ENCODE peak calls at places on chromosomes 11 and 22, in seven cellular contexts. V is GM23248, S is ovary, Q is pancreas, D is endodermal cell, H is adrenal gland, F is aorta. B is an unnamed sample.

GRCh38 chr11:71496421-71496820 is 30.6 kb upstream of the KRTAP5-7 start:
- DNase-seq in V (no peak), S (no peak), Q (peak; percentile 1), D (no peak), H (no peak), F (peak; percentile 34), B (no peak)

GRCh38 chr11:125626381-125626950 is 1.5 kb downstream of the CHEK1 start:
- DNase-seq in V (peak; percentile 72), S (no peak), Q (no peak), D (no peak), H (no peak), F (no peak), B (no peak)

GRCh38 chr11:104164028-104164520 is at the start of gene PDGFD:
- DNase-seq in V (peak; percentile 64), S (peak; percentile 75), Q (peak; percentile 85), D (peak; percentile 95), H (peak; percentile 85), F (peak; percentile 85), B (peak; percentile 17)

GRCh38 chr22:37335819-37336199 is 53.5 kb downstream of the CYTH4 start:
- DNase-seq in V (no peak), S (no peak), Q (no peak), D (no peak), H (no peak), F (no peak), B (no peak)

GRCh38 chr22:36075230-36075629 is 46.6 kb upstream of the RBFOX2 start:
- DNase-seq in V (no peak), S (no peak), Q (no peak), D (no peak), H (no peak), F (no peak), B (no peak)

GRCh38 chr22:46348099-46348695 is 12.7 kb downstream of the TRMU start:
- DNase-seq in V (no peak), S (no peak), Q (no peak), D (no peak), H (no peak), F (peak; percentile 56), B (no peak)

GRCh38 chr22:47355388-47355725 is 592.9 kb downstream of the TBC1D22A start:
- DNase-seq in V (no peak), S (no peak), Q (peak; percentile 2), D (peak; percentile 11), H (no peak), F (no peak), B (no peak)

GRCh38 chr11:19714387-19715363 is 2.0 kb downstream of the NAV2 start:
- DNase-seq in V (peak; percentile 78), S (no peak), Q (peak; percentile 36), D (peak; percentile 78), H (peak; percentile 40), F (peak; percentile 87), B (no peak)

GRCh38 chr11:34072831-34073230 is 21.3 kb downstream of the CAPRIN1 start:
- DNase-seq in V (no peak), S (no peak), Q (no peak), D (no peak), H (no peak), F (no peak), B (no peak)

GRCh38 chr11:1486054-1486825 is at the start of gene MOB2:
- DNase-seq in V (no peak), S (peak; percentile 47), Q (peak; percentile 48), D (no peak), H (peak; percentile 49), F (peak; percentile 87), B (no peak)

GRCh38 chr22:20567993-20568417 is 60.6 kb downstream of the MED15 start:
- DNase-seq in V (peak; percentile 84), S (no peak), Q (no peak), D (peak; percentile 76), H (peak; percentile 69), F (no peak), B (no peak)

GRCh38 chr11:65780770-65781151 is at the start of gene AP5B1:
- DNase-seq in V (peak; percentile 90), S (peak; percentile 48), Q (peak; percentile 77), D (peak; percentile 86), H (peak; percentile 44), F (peak; percentile 90), B (peak; percentile 84)

GRCh38 chr11:116506446-116506845 is 266.3 kb downstream of the BUD13 start:
- DNase-seq in V (no peak), S (no peak), Q (no peak), D (peak; percentile 30), H (no peak), F (no peak), B (no peak)

GRCh38 chr11:111463276-111463675 is 48.9 kb downstream of the BTG4 start:
- DNase-seq in V (no peak), S (no peak), Q (no peak), D (no peak), H (no peak), F (no peak), B (no peak)

GRCh38 chr11:126793596-126793995 is 207.0 kb downstream of the KIRREL3 start:
- DNase-seq in V (no peak), S (no peak), Q (no peak), D (no peak), H (no peak), F (no peak), B (no peak)

GRCh38 chr11:90288207-90288821 is 65.5 kb upstream of the CHORDC1 start:
- DNase-seq in V (peak; percentile 49), S (no peak), Q (no peak), D (no peak), H (no peak), F (no peak), B (no peak)

GRCh38 chr22:21682385-21683175 is 16.8 kb downstream of the PPIL2 start:
- DNase-seq in V (no peak), S (no peak), Q (no peak), D (peak; percentile 30), H (no peak), F (no peak), B (no peak)

GRCh38 chr11:61004037-61004641 is 32.7 kb downstream of the CD6 start:
- DNase-seq in V (no peak), S (peak; percentile 70), Q (no peak), D (no peak), H (no peak), F (no peak), B (peak; percentile 54)

GRCh38 chr22:49186293-49186692 is 641.4 kb downstream of the BRD1 start:
- DNase-seq in V (no peak), S (no peak), Q (no peak), D (no peak), H (no peak), F (no peak), B (no peak)

GRCh38 chr11:47212938-47213337 is 1.8 kb upstream of the DDB2 start:
- DNase-seq in V (no peak), S (no peak), Q (no peak), D (no peak), H (no peak), F (no peak), B (no peak)

GRCh38 chr11:47220401-47220821 is 5.6 kb downstream of the DDB2 start:
- DNase-seq in V (peak; percentile 82), S (no peak), Q (no peak), D (no peak), H (peak; percentile 39), F (no peak), B (no peak)

GRCh38 chr11:47213985-47214564 is 699 bp upstream of the DDB2 start:
- DNase-seq in V (peak; percentile 94), S (peak; percentile 91), Q (peak; percentile 90), D (peak; percentile 95), H (peak; percentile 98), F (peak; percentile 98), B (peak; percentile 74)

GRCh38 chr11:47215366-47215925 is 672 bp downstream of the DDB2 start:
- DNase-seq in V (peak; percentile 33), S (no peak), Q (no peak), D (no peak), H (no peak), F (no peak), B (no peak)

DNA sequence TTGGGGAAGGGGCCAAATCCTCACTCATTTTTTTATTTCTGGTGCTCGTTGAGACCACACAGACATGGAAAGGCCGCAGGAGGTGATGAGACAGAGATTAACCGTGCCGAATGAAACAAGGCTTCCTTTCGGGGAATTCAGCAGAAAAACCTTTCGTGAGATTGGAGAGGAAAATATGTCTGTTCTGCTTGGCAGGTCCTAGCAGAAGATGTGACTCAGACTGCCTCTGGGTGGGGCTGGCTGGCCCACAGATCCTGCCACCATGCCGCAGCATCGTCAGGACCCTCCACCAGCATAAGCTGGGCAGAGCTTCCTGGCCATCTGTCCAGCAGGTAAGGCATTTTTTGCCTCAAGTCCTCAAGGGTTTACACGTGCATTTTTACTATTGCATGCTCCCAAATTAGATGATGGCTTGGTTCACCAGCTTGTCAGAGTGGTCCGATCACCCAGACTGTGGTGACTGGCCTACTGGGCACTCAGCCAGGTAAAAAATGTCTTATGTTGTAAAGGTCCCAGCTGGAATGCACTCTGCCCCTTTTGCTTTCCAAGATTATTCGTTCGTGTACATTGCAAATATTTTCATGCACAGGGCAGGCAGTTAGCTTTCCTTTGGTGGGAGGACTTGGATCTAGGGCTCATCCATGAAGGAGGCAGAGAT is 1.5 kb downstream of the DDB2 start:
- DNase-seq in V (peak; percentile 96), S (peak; percentile 36), Q (peak; percentile 50), D (peak; percentile 60), H (peak; percentile 76), F (peak; percentile 83), B (peak; percentile 14)
- H3K27ac ChIP-seq in V (peak overlapping the region; percentile 90), S (no peak overlapping the region), Q (no peak overlapping the region), D (no peak overlapping the region), H (no peak overlapping the region), F (peak overlapping the region; percentile 70), B (peak overlapping the region; percentile 85)

GRCh38 chr11:36458129-36458918 is 51.7 kb downstream of the TRAF6 start:
- DNase-seq in V (no peak), S (no peak), Q (no peak), D (peak; percentile 28), H (no peak), F (no peak), B (no peak)
- H3K4me1 ChIP-seq in V (peaks cover 33% of the 10 kb centered on the region), S (peaks cover 11% of the 10 kb centered on the region), Q (no peaks in the 10 kb centered on the region), D (peaks cover 18% of the 10 kb centered on the region), H (peaks cover 5% of the 10 kb centered on the region), F (no peaks in the 10 kb centered on the region), B (peaks cover 6% of the 10 kb centered on the region)

GRCh38 chr22:38569972-38570840 is at the start of gene DMC1:
- DNase-seq in V (peak; percentile 90), S (peak; percentile 98), Q (peak; percentile 93), D (peak; percentile 100), H (peak; percentile 87), F (peak; percentile 99), B (peak; percentile 85)

GRCh38 chr22:38566726-38567504 is 3.1 kb downstream of the DMC1 start:
- DNase-seq in V (peak; percentile 43), S (no peak), Q (no peak), D (no peak), H (no peak), F (no peak), B (no peak)

GRCh38 chr22:38570841-38571364 is 920 bp upstream of the DMC1 start:
- DNase-seq in V (peak; percentile 62), S (peak; percentile 44), Q (peak; percentile 23), D (peak; percentile 79), H (peak; percentile 27), F (peak; percentile 87), B (peak; percentile 4)

GRCh38 chr22:38567531-38568245 is 2.3 kb downstream of the DMC1 start:
- DNase-seq in V (no peak), S (no peak), Q (no peak), D (no peak), H (no peak), F (no peak), B (no peak)

GRCh38 chr22:38569181-38569971 is 607 bp downstream of the DMC1 start:
- DNase-seq in V (peak; percentile 20), S (peak; percentile 34), Q (peak; percentile 31), D (no peak), H (no peak), F (no peak), B (no peak)
- H3K4me3 ChIP-seq in V (peak overlapping the region; percentile 85), S (peak overlapping the region; percentile 36), Q (peak overlapping the region; percentile 52), D (peak overlapping the region; percentile 90), H (no peak overlapping the region), F (no peak overlapping the region), B (peak overlapping the region; percentile 54)

GRCh38 chr11:119989422-119989821 is 148.5 kb downstream of the TRIM29 start:
- DNase-seq in V (no peak), S (no peak), Q (no peak), D (no peak), H (no peak), F (no peak), B (no peak)
- H3K27ac ChIP-seq in V (no peak overlapping the region), S (no peak overlapping the region), Q (no peak overlapping the region), D (no peak overlapping the region), H (no peak overlapping the region), F (no peak overlapping the region), B (no peak overlapping the region)

B was measured in naive thymus-derived CD4-positive, alpha-beta T cell.